ENCODE peak calls at places on chromosomes 1 and 21, in eight cellular contexts. One of them, this sample, is unnamed.

GRCh38 chr1:118254001-118254400 is 69.0 kb upstream of the SPAG17 start:
- DNase-seq in T-cell: no peak
- DNase-seq in RPMI7951: no peak
- DNase-seq in activated gamma-delta T cell treated with Interleukin-2 at 50 U/mL for 16 hours: no peak
- DNase-seq in RPMI8226: no peak
- DNase-seq in neural crest cell: no peak
- DNase-seq in RCC 7860: no peak
- DNase-seq in kidney glomerular epithelial cell: no peak
- DNase-seq in this sample: no peak

GRCh38 chr1:248618878-248619277 is 16.0 kb downstream of the OR2T11 start:
- DNase-seq in T-cell: peak; percentile 4
- DNase-seq in RPMI7951: peak; percentile 40
- DNase-seq in activated gamma-delta T cell treated with Interleukin-2 at 50 U/mL for 16 hours: peak; percentile 23
- DNase-seq in RPMI8226: no peak
- DNase-seq in neural crest cell: no peak
- DNase-seq in RCC 7860: no peak
- DNase-seq in kidney glomerular epithelial cell: peak; percentile 1
- DNase-seq in this sample: peak; percentile 46

GRCh38 chr1:187003353-187003752 is 174.6 kb downstream of the PLA2G4A start:
- DNase-seq in T-cell: no peak
- DNase-seq in RPMI7951: no peak
- DNase-seq in activated gamma-delta T cell treated with Interleukin-2 at 50 U/mL for 16 hours: no peak
- DNase-seq in RPMI8226: no peak
- DNase-seq in neural crest cell: no peak
- DNase-seq in RCC 7860: no peak
- DNase-seq in kidney glomerular epithelial cell: no peak
- DNase-seq in this sample: no peak

GRCh38 chr21:31987696-31988095 is 114.9 kb downstream of the HUNK start:
- DNase-seq in T-cell: no peak
- DNase-seq in RPMI7951: no peak
- DNase-seq in activated gamma-delta T cell treated with Interleukin-2 at 50 U/mL for 16 hours: no peak
- DNase-seq in RPMI8226: no peak
- DNase-seq in neural crest cell: no peak
- DNase-seq in RCC 7860: no peak
- DNase-seq in kidney glomerular epithelial cell: no peak
- DNase-seq in this sample: no peak

GRCh38 chr1:42128499-42128898 is 24.7 kb upstream of the GUCA2B start:
- DNase-seq in T-cell: no peak
- DNase-seq in RPMI7951: no peak
- DNase-seq in activated gamma-delta T cell treated with Interleukin-2 at 50 U/mL for 16 hours: no peak
- DNase-seq in RPMI8226: no peak
- DNase-seq in neural crest cell: no peak
- DNase-seq in RCC 7860: no peak
- DNase-seq in kidney glomerular epithelial cell: no peak
- DNase-seq in this sample: no peak

GRCh38 chr1:118294817-118295486 is 109.9 kb upstream of the SPAG17 start:
- DNase-seq in T-cell: no peak
- DNase-seq in RPMI7951: no peak
- DNase-seq in activated gamma-delta T cell treated with Interleukin-2 at 50 U/mL for 16 hours: no peak
- DNase-seq in RPMI8226: no peak
- DNase-seq in neural crest cell: no peak
- DNase-seq in RCC 7860: no peak
- DNase-seq in kidney glomerular epithelial cell: peak; percentile 27
- DNase-seq in this sample: no peak

GRCh38 chr1:18536356-18536755 is 55.6 kb downstream of the KLHDC7A start:
- DNase-seq in T-cell: no peak
- DNase-seq in RPMI7951: no peak
- DNase-seq in activated gamma-delta T cell treated with Interleukin-2 at 50 U/mL for 16 hours: no peak
- DNase-seq in RPMI8226: no peak
- DNase-seq in neural crest cell: no peak
- DNase-seq in RCC 7860: no peak
- DNase-seq in kidney glomerular epithelial cell: no peak
- DNase-seq in this sample: no peak

GRCh38 chr1:31954607-31955283 is 16.6 kb upstream of the PTP4A2 start:
- DNase-seq in T-cell: no peak
- DNase-seq in RPMI7951: peak; percentile 86
- DNase-seq in activated gamma-delta T cell treated with Interleukin-2 at 50 U/mL for 16 hours: no peak
- DNase-seq in RPMI8226: no peak
- DNase-seq in neural crest cell: no peak
- DNase-seq in RCC 7860: peak; percentile 82
- DNase-seq in kidney glomerular epithelial cell: peak; percentile 25
- DNase-seq in this sample: no peak

GRCh38 chr1:179781962-179782361 is 38.9 kb downstream of the FAM163A start:
- DNase-seq in T-cell: no peak
- DNase-seq in RPMI7951: no peak
- DNase-seq in activated gamma-delta T cell treated with Interleukin-2 at 50 U/mL for 16 hours: no peak
- DNase-seq in RPMI8226: no peak
- DNase-seq in neural crest cell: no peak
- DNase-seq in RCC 7860: no peak
- DNase-seq in kidney glomerular epithelial cell: no peak
- DNase-seq in this sample: no peak

GRCh38 chr1:154456631-154457030 is 45.4 kb upstream of the TDRD10 start:
- DNase-seq in T-cell: no peak
- DNase-seq in RPMI7951: no peak
- DNase-seq in activated gamma-delta T cell treated with Interleukin-2 at 50 U/mL for 16 hours: no peak
- DNase-seq in RPMI8226: no peak
- DNase-seq in neural crest cell: no peak
- DNase-seq in RCC 7860: no peak
- DNase-seq in kidney glomerular epithelial cell: no peak
- DNase-seq in this sample: no peak

GRCh38 chr1:205582046-205582445 is 49.8 kb downstream of the ELK4 start:
- DNase-seq in T-cell: no peak
- DNase-seq in RPMI7951: no peak
- DNase-seq in activated gamma-delta T cell treated with Interleukin-2 at 50 U/mL for 16 hours: no peak
- DNase-seq in RPMI8226: no peak
- DNase-seq in neural crest cell: no peak
- DNase-seq in RCC 7860: no peak
- DNase-seq in kidney glomerular epithelial cell: no peak
- DNase-seq in this sample: peak; percentile 2

GRCh38 chr1:12554521-12555305 is 63.3 kb downstream of the DHRS3 start:
- DNase-seq in T-cell: no peak
- DNase-seq in RPMI7951: no peak
- DNase-seq in activated gamma-delta T cell treated with Interleukin-2 at 50 U/mL for 16 hours: no peak
- DNase-seq in RPMI8226: no peak
- DNase-seq in neural crest cell: no peak
- DNase-seq in RCC 7860: no peak
- DNase-seq in kidney glomerular epithelial cell: no peak
- DNase-seq in this sample: no peak

GRCh38 chr1:10107985-10108663 is 75.4 kb downstream of the UBE4B start:
- DNase-seq in T-cell: no peak
- DNase-seq in RPMI7951: peak; percentile 92
- DNase-seq in activated gamma-delta T cell treated with Interleukin-2 at 50 U/mL for 16 hours: no peak
- DNase-seq in RPMI8226: no peak
- DNase-seq in neural crest cell: no peak
- DNase-seq in RCC 7860: peak; percentile 58
- DNase-seq in kidney glomerular epithelial cell: peak; percentile 74
- DNase-seq in this sample: no peak

GRCh38 chr1:44707112-44707881 is 23.7 kb downstream of the RNU5D-1 start:
- DNase-seq in T-cell: no peak
- DNase-seq in RPMI7951: peak; percentile 92
- DNase-seq in activated gamma-delta T cell treated with Interleukin-2 at 50 U/mL for 16 hours: no peak
- DNase-seq in RPMI8226: no peak
- DNase-seq in neural crest cell: no peak
- DNase-seq in RCC 7860: peak; percentile 89
- DNase-seq in kidney glomerular epithelial cell: peak; percentile 96
- DNase-seq in this sample: no peak

GRCh38 chr1:45353685-45354084 is 13.4 kb upstream of the MUTYH start:
- DNase-seq in T-cell: no peak
- DNase-seq in RPMI7951: no peak
- DNase-seq in activated gamma-delta T cell treated with Interleukin-2 at 50 U/mL for 16 hours: no peak
- DNase-seq in RPMI8226: no peak
- DNase-seq in neural crest cell: no peak
- DNase-seq in RCC 7860: no peak
- DNase-seq in kidney glomerular epithelial cell: no peak
- DNase-seq in this sample: no peak

GRCh38 chr21:25903599-25903998 is 168.8 kb downstream of the GABPA start:
- DNase-seq in T-cell: no peak
- DNase-seq in RPMI7951: peak; percentile 30
- DNase-seq in activated gamma-delta T cell treated with Interleukin-2 at 50 U/mL for 16 hours: no peak
- DNase-seq in RPMI8226: no peak
- DNase-seq in neural crest cell: no peak
- DNase-seq in RCC 7860: no peak
- DNase-seq in kidney glomerular epithelial cell: no peak
- DNase-seq in this sample: no peak

GRCh38 chr1:68758666-68759209 is 261.9 kb upstream of the DEPDC1 start:
- DNase-seq in T-cell: no peak
- DNase-seq in RPMI7951: no peak
- DNase-seq in activated gamma-delta T cell treated with Interleukin-2 at 50 U/mL for 16 hours: no peak
- DNase-seq in RPMI8226: no peak
- DNase-seq in neural crest cell: no peak
- DNase-seq in RCC 7860: no peak
- DNase-seq in kidney glomerular epithelial cell: no peak
- DNase-seq in this sample: no peak

GRCh38 chr1:236128646-236129178 is 13.6 kb upstream of the GPR137B start:
- DNase-seq in T-cell: no peak
- DNase-seq in RPMI7951: peak; percentile 43
- DNase-seq in activated gamma-delta T cell treated with Interleukin-2 at 50 U/mL for 16 hours: no peak
- DNase-seq in RPMI8226: peak; percentile 64
- DNase-seq in neural crest cell: no peak
- DNase-seq in RCC 7860: no peak
- DNase-seq in kidney glomerular epithelial cell: no peak
- DNase-seq in this sample: no peak

GRCh38 chr1:178122283-178122682 is 28.4 kb downstream of the RASAL2 start:
- DNase-seq in T-cell: no peak
- DNase-seq in RPMI7951: no peak
- DNase-seq in activated gamma-delta T cell treated with Interleukin-2 at 50 U/mL for 16 hours: no peak
- DNase-seq in RPMI8226: no peak
- DNase-seq in neural crest cell: no peak
- DNase-seq in RCC 7860: no peak
- DNase-seq in kidney glomerular epithelial cell: no peak
- DNase-seq in this sample: no peak

This sample was measured in CD4-positive, alpha-beta T cell.